ENCODE peak calls at places on chromosome 1, in six cellular contexts. T, K, X, Q, H and U are unnamed samples.

GRCh38 chr1:92299477-92300125 is 742 bp downstream of the RPAP2 start:
- DNase-seq in T (no peak), K (no peak), X (no peak), Q (no peak), H (no peak), U (no peak)

GRCh38 chr1:28392027-28392652 is 22.6 kb downstream of the PHACTR4 start:
- DNase-seq in T (no peak), K (no peak), X (no peak), Q (no peak), H (no peak), U (no peak)

GRCh38 chr1:59071289-59071688 is 225.6 kb upstream of the FGGY start:
- DNase-seq in T (no peak), K (no peak), X (no peak), Q (no peak), H (peak), U (no peak)

GRCh38 chr1:204278254-204278653 is 64.5 kb upstream of the GOLT1A start:
- DNase-seq in T (no peak), K (no peak), X (no peak), Q (no peak), H (no peak), U (no peak)

GRCh38 chr1:21321963-21322680 is 31.9 kb upstream of the ECE1 start:
- DNase-seq in T (no peak), K (no peak), X (no peak), Q (no peak), H (no peak), U (no peak)

GRCh38 chr1:16208270-16208987 is 4.0 kb downstream of the ARHGEF19 start:
- DNase-seq in T (no peak), K (no peak), X (no peak), Q (no peak), H (no peak), U (no peak)

GRCh38 chr1:85629532-85629920 is 49.0 kb downstream of the CCN1 start:
- DNase-seq in T (no peak), K (no peak), X (no peak), Q (no peak), H (peak), U (no peak)

GRCh38 chr1:150161747-150162581 is 12.2 kb downstream of the PLEKHO1 start:
- DNase-seq in T (no peak), K (no peak), X (no peak), Q (no peak), H (no peak), U (no peak)

GRCh38 chr1:116943438-116943837 is 33.7 kb downstream of the PTGFRN start:
- DNase-seq in T (no peak), K (no peak), X (no peak), Q (no peak), H (no peak), U (no peak)

GRCh38 chr1:17984510-17985085 is 123.0 kb upstream of the IGSF21 start:
- DNase-seq in T (peak), K (peak), X (peak), Q (no peak), H (peak), U (no peak)

GRCh38 chr1:1000357-1001056 is 610 bp upstream of the HES4 start:
- DNase-seq in T (peak), K (peak), X (peak), Q (peak), H (peak), U (peak)

GRCh38 chr1:38559180-38559874 is 300.2 kb downstream of the RRAGC start:
- DNase-seq in T (no peak), K (no peak), X (no peak), Q (peak), H (no peak), U (no peak)
- TF ChIP-seq ZNF274 in T (no peak), K (no peak), X (no peak), Q (no peak), H (no peak), U (no peak)

GRCh38 chr1:67347688-67348472 is 40.2 kb downstream of the IL12RB2 start:
- DNase-seq in T (peak), K (peak), X (peak), Q (no peak), H (peak), U (peak)

GRCh38 chr1:67350783-67351182 is 43.1 kb downstream of the IL12RB2 start:
- DNase-seq in T (no peak), K (no peak), X (no peak), Q (no peak), H (no peak), U (no peak)

GRCh38 chr1:67346982-67347381 is 39.3 kb downstream of the IL12RB2 start:
- DNase-seq in T (no peak), K (no peak), X (no peak), Q (no peak), H (no peak), U (no peak)

GRCh38 chr1:67348586-67349252 is 41.0 kb downstream of the IL12RB2 start:
- DNase-seq in T (no peak), K (no peak), X (no peak), Q (no peak), H (no peak), U (no peak)
- H3K4me3 ChIP-seq in T (no peak), K (no peak), X (no peak), Q (no peak), H (no peak), U (no peak)

GRCh38 chr1:163176797-163177196 is 25.9 kb downstream of the RGS5 start:
- DNase-seq in T (no peak), K (no peak), X (no peak), Q (no peak), H (no peak), U (no peak)
- TF ChIP-seq ZNF274 in T (no peak), K (no peak), X (no peak), Q (no peak), H (no peak), U (no peak)

DNA sequence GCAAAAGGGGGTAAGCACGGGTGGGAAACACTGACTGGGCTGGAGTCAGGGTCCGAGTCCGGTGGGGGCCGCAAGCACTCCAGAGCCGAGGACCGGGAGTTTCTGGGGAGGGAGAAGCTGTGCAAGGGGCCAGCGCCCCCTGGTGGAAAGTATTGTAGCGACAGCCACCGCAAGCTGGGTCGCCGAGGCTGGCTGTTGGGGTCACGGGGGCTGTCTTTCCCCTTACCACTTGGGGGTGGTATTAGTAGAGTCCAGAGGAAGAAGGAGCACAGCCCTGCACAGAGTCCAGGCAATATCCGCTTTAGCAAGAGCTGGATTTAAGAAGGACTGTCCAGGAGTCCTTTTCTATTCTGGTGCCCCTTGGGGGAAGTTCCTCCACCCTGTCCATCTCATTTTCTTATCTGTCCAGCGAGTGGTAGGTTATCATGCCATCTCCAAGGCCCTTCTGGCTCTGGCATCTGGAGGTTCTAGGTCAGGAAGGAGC is 17.9 kb upstream of the ETV3 start:
- DNase-seq in T (peak), K (peak), X (peak), Q (no peak), H (peak), U (peak)
- H3K4me3 ChIP-seq in T (no peak), K (peak), X (peak), Q (no peak), H (peak), U (peak)

GRCh38 chr1:52917156-52917555 is 4.4 kb downstream of the ECHDC2 start:
- DNase-seq in T (no peak), K (no peak), X (no peak), Q (no peak), H (no peak), U (no peak)
- TF ChIP-seq ZNF274 in T (no peak), K (no peak), X (no peak), Q (no peak), H (no peak), U (no peak)

GRCh38 chr1:185560760-185561159 is 173.4 kb upstream of the HMCN1 start:
- DNase-seq in T (no peak), K (no peak), X (no peak), Q (no peak), H (no peak), U (no peak)
- H3K4me3 ChIP-seq in T (no peak), K (no peak), X (no peak), Q (no peak), H (no peak), U (no peak)